ENCODE peak calls at places on chromosomes 12 and 14, in five cellular contexts. One of them, this sample, is unnamed.

GRCh38 chr12:1830401-1830845 is 10.1 kb downstream of the LRTM2 start:
- DNase-seq in ACHN: no peak
- DNase-seq in tibial artery: no peak
- DNase-seq in GM18507: no peak
- DNase-seq in NCI-H82: no peak
- DNase-seq in this sample: no peak

GRCh38 chr12:40820794-40821484 is 128.7 kb downstream of the CNTN1 start:
- DNase-seq in NCI-H82: peak; percentile 57
- DNase-seq in tibial artery: no peak
- DNase-seq in ACHN: no peak
- DNase-seq in GM18507: no peak
- DNase-seq in this sample: no peak

GRCh38 chr12:50314629-50315312 is 31.5 kb upstream of the LIMA1 start:
- DNase-seq in ACHN: peak; percentile 54
- DNase-seq in NCI-H82: peak; percentile 77
- DNase-seq in GM18507: peak; percentile 35
- DNase-seq in tibial artery: no peak
- DNase-seq in this sample: peak; percentile 50

GRCh38 chr12:46371718-46372130 is 849 bp downstream of the SLC38A2 start:
- DNase-seq in GM18507: peak; percentile 32
- DNase-seq in tibial artery: peak; percentile 87
- DNase-seq in ACHN: peak; percentile 72
- DNase-seq in NCI-H82: peak; percentile 75
- DNase-seq in this sample: peak; percentile 79

GRCh38 chr14:64705406-64706118 is 1.3 kb downstream of the PLEKHG3 start:
- DNase-seq in NCI-H82: peak; percentile 39
- DNase-seq in ACHN: peak; percentile 5
- DNase-seq in tibial artery: peak; percentile 83
- DNase-seq in GM18507: no peak
- DNase-seq in this sample: peak; percentile 42

GRCh38 chr14:56057071-56057865 is 60.9 kb upstream of the PELI2 start:
- DNase-seq in NCI-H82: peak; percentile 17
- DNase-seq in GM18507: no peak
- DNase-seq in ACHN: no peak
- DNase-seq in tibial artery: no peak
- DNase-seq in this sample: no peak

GRCh38 chr14:71416392-71416791 is 509.1 kb downstream of the PCNX1 start:
- DNase-seq in tibial artery: no peak
- DNase-seq in GM18507: no peak
- DNase-seq in NCI-H82: no peak
- DNase-seq in ACHN: no peak
- DNase-seq in this sample: no peak

GRCh38 chr12:29759950-29760349 is 23.8 kb downstream of the TMTC1 start:
- DNase-seq in NCI-H82: no peak
- DNase-seq in ACHN: no peak
- DNase-seq in GM18507: no peak
- DNase-seq in tibial artery: no peak
- DNase-seq in this sample: no peak

GRCh38 chr12:93348568-93349435 is 28.9 kb upstream of the NUDT4 start:
- DNase-seq in ACHN: no peak
- DNase-seq in NCI-H82: no peak
- DNase-seq in tibial artery: no peak
- DNase-seq in GM18507: no peak
- DNase-seq in this sample: peak; percentile 40

GRCh38 chr12:76551482-76551888 is 8.1 kb downstream of the OSBPL8 start:
- DNase-seq in GM18507: no peak
- DNase-seq in ACHN: no peak
- DNase-seq in NCI-H82: no peak
- DNase-seq in tibial artery: no peak
- DNase-seq in this sample: no peak

GRCh38 chr12:4274960-4275868 is 1.7 kb downstream of the CCND2 start:
- DNase-seq in NCI-H82: peak; percentile 34
- DNase-seq in GM18507: no peak
- DNase-seq in ACHN: peak; percentile 61
- DNase-seq in tibial artery: no peak
- DNase-seq in this sample: peak; percentile 90

GRCh38 chr12:132406498-132407461 is 77.4 kb upstream of the GALNT9 start:
- DNase-seq in ACHN: no peak
- DNase-seq in tibial artery: no peak
- DNase-seq in NCI-H82: no peak
- DNase-seq in GM18507: no peak
- DNase-seq in this sample: no peak

GRCh38 chr12:33588082-33588712 is 148.6 kb upstream of the SYT10 start:
- DNase-seq in ACHN: no peak
- DNase-seq in GM18507: no peak
- DNase-seq in tibial artery: no peak
- DNase-seq in NCI-H82: no peak
- DNase-seq in this sample: no peak

GRCh38 chr12:50517456-50518048 is 12.8 kb downstream of the DIP2B start:
- DNase-seq in ACHN: no peak
- DNase-seq in GM18507: no peak
- DNase-seq in NCI-H82: no peak
- DNase-seq in tibial artery: no peak
- DNase-seq in this sample: no peak

GRCh38 chr14:81269100-81269978 is 48.6 kb upstream of the GTF2A1 start:
- DNase-seq in ACHN: peak; percentile 75
- DNase-seq in NCI-H82: peak; percentile 73
- DNase-seq in GM18507: peak; percentile 44
- DNase-seq in tibial artery: no peak
- DNase-seq in this sample: peak; percentile 82

This sample was measured in RKO.